ENCODE peak calls at places on chromosomes 3 and 15, in six cellular contexts. Z is coronary artery; C is stimulated activated CD8-positive, alpha-beta memory T cell treated with anti-CD3 and anti-CD28 coated beads, Interleukin-2, amount 100 ng/mL, for 48 hours; Q is NCI-H524; S is AG08395; L is lung. G is an unnamed sample.

GRCh38 chr3:187719628-187720336 is 17.4 kb upstream of the RTP2 start:
- DNase-seq in Z (no peak), Q (no peak), S (no peak), L (no peak), C (no peak), G (no peak)

GRCh38 chr15:98896802-98897732 is 110.5 kb downstream of the PGPEP1L start:
- DNase-seq in S (peak; percentile 95), Z (peak; percentile 80), C (no peak), Q (no peak), L (no peak), G (no peak)

GRCh38 chr3:173739716-173740115 is 342.2 kb downstream of the NLGN1 start:
- DNase-seq in Q (no peak), L (no peak), Z (no peak), S (no peak), C (no peak), G (no peak)

GRCh38 chr3:10492351-10493201 is 12.8 kb downstream of the ATP2B2 start:
- DNase-seq in Z (no peak), Q (peak; percentile 58), S (no peak), C (no peak), L (no peak), G (no peak)

GRCh38 chr15:81315452-81316203 is 8.3 kb downstream of the STARD5 start:
- DNase-seq in L (no peak), S (no peak), Q (no peak), C (no peak), Z (no peak), G (peak; percentile 41)

GRCh38 chr3:113631143-113631542 is 65.3 kb downstream of the USF3 start:
- DNase-seq in Q (no peak), L (no peak), S (no peak), Z (no peak), C (no peak), G (no peak)

GRCh38 chr3:17927036-17927435 is 184.6 kb upstream of the TBC1D5 start:
- DNase-seq in L (no peak), Q (no peak), S (no peak), C (no peak), Z (no peak), G (no peak)

GRCh38 chr3:126321490-126321889 is 35.7 kb downstream of the KLF15 start:
- DNase-seq in Q (no peak), S (no peak), Z (no peak), C (no peak), L (no peak), G (no peak)

GRCh38 chr3:31247850-31248618 is 284.7 kb upstream of the STT3B start:
- DNase-seq in S (no peak), C (no peak), Z (no peak), L (no peak), Q (no peak), G (no peak)

GRCh38 chr3:87900061-87900460 is 158.7 kb downstream of the CGGBP1 start:
- DNase-seq in L (no peak), Z (no peak), Q (no peak), S (no peak), C (no peak), G (no peak)

GRCh38 chr3:147758786-147759185 is 349.6 kb downstream of the ZIC1 start:
- DNase-seq in L (no peak), C (no peak), Q (no peak), S (peak; percentile 2), Z (no peak), G (no peak)

GRCh38 chr15:23912191-23912590 is 225.1 kb upstream of the NDN start:
- DNase-seq in C (no peak), S (no peak), L (no peak), Q (peak; percentile 68), Z (no peak), G (no peak)

G was measured in immature natural killer cell.